ENCODE peak calls at places on chromosome 6, in five cellular contexts. H is fibroblast of the conjunctiva; N is adipocyte; Z is activated CD4-positive, alpha-beta T cell treated with anti-CD3 and anti-CD28 coated beads, Interleukin-2, amount 50 U/mL, for 4 hours; T is HS-5. A is an unnamed sample.

GRCh38 chr6:31356216-31356945 is 598 bp downstream of the HLA-B start:
- DNase-seq in N (peak), Z (no peak), H (no peak), T (no peak), A (peak)

GRCh38 chr6:72553531-72554202 is 68.2 kb upstream of the KCNQ5 start:
- DNase-seq in Z (no peak), H (peak), N (peak), T (peak), A (no peak)

GRCh38 chr6:158629376-158630221 is 14.9 kb downstream of the DYNLT1 start:
- DNase-seq in T (no peak), Z (peak), H (no peak), N (no peak), A (peak)

GRCh38 chr6:26233608-26234420 is 131.2 kb upstream of the BTN3A2 start:
- DNase-seq in H (peak), Z (peak), T (no peak), N (peak), A (no peak)

GRCh38 chr6:87093651-87094050 is 1.3 kb downstream of the CGA start:
- DNase-seq in H (no peak), T (peak), N (no peak), Z (no peak), A (no peak)

GRCh38 chr6:137409378-137409777 is 84.8 kb downstream of the OLIG3 start:
- DNase-seq in Z (no peak), T (no peak), N (no peak), H (no peak), A (no peak)

GRCh38 chr6:135126034-135126433 is 55.1 kb upstream of the MYB start:
- DNase-seq in Z (no peak), H (no peak), N (no peak), T (no peak), A (no peak)

GRCh38 chr6:40957616-40958492 is 81.2 kb downstream of the UNC5CL start:
- DNase-seq in N (peak), H (peak), Z (no peak), T (peak), A (no peak)

GRCh38 chr6:128112494-128112893 is 211.6 kb upstream of the THEMIS start:
- DNase-seq in Z (no peak), N (no peak), H (no peak), T (no peak), A (no peak)

GRCh38 chr6:138442663-138443062 is 38.6 kb downstream of the HEBP2 start:
- DNase-seq in N (no peak), T (no peak), H (no peak), Z (no peak), A (no peak)

GRCh38 chr6:35722121-35722761 is 14.6 kb upstream of the ARMC12 start:
- DNase-seq in Z (no peak), T (no peak), H (no peak), N (no peak), A (peak)

GRCh38 chr6:138862491-138862890 is 66.6 kb downstream of the ECT2L start:
- DNase-seq in N (no peak), H (no peak), T (no peak), Z (no peak), A (no peak)

GRCh38 chr6:85285934-85286333 is 163.9 kb upstream of the NT5E start:
- DNase-seq in H (no peak), N (no peak), Z (no peak), T (no peak), A (no peak)

GRCh38 chr6:148867851-148868250 is 121.0 kb downstream of the UST start:
- DNase-seq in H (no peak), T (no peak), N (no peak), Z (no peak), A (no peak)

GRCh38 chr6:129717287-129717686 is 7.3 kb upstream of the ARHGAP18 start:
- DNase-seq in T (no peak), H (no peak), N (peak), Z (no peak), A (no peak)

GRCh38 chr6:39363280-39363679 is 40.8 kb upstream of the KCNK16 start:
- DNase-seq in Z (no peak), T (no peak), H (no peak), N (no peak), A (no peak)

GRCh38 chr6:41640436-41640835 is 2.2 kb downstream of the MDFI start:
- DNase-seq in T (no peak), H (no peak), N (no peak), Z (no peak), A (peak)

GRCh38 chr6:105177521-105177920 is 2.3 kb downstream of the POPDC3 start:
- DNase-seq in H (no peak), T (no peak), N (no peak), Z (no peak), A (no peak)

GRCh38 chr6:139282684-139283083 is 9.1 kb downstream of the TXLNB start:
- DNase-seq in Z (no peak), H (no peak), T (no peak), N (no peak), A (no peak)

GRCh38 chr6:47047479-47048411 is 5.6 kb upstream of the ADGRF1 start:
- DNase-seq in T (peak), Z (no peak), H (peak), N (peak), A (peak)

GRCh38 chr6:47307362-47308222 is 2.1 kb downstream of the TNFRSF21 start:
- DNase-seq in H (no peak), T (no peak), Z (no peak), N (no peak), A (no peak)

GRCh38 chr6:90139272-90139817 is 157.3 kb downstream of the BACH2 start:
- DNase-seq in Z (no peak), N (no peak), H (no peak), T (no peak), A (no peak)

A was measured in H7.